ENCODE peak calls at places on chromosomes 16 and 17, in seven cellular contexts. E is NCI-H2081, J is HTR-8/SVneo, I is GM23338, M is skeletal muscle cell, P is ACHN, Y is progenitor cell of endocrine pancreas. N is an unnamed sample.

GRCh38 chr16:16025214-16025968 is 76.0 kb downstream of the ABCC1 start:
- DNase-seq in J (no peak), Y (no peak), E (peak; percentile 54), P (no peak), I (no peak), M (peak; percentile 78), N (peak; percentile 19)

GRCh38 chr17:80265205-80266068 is 4.8 kb downstream of the RNF213 start:
- DNase-seq in E (no peak), I (no peak), Y (no peak), M (no peak), J (no peak), P (no peak), N (no peak)

GRCh38 chr16:89481556-89481955 is 8.8 kb downstream of the ANKRD11 start:
- DNase-seq in Y (no peak), P (no peak), J (no peak), M (no peak), I (no peak), E (no peak), N (no peak)

GRCh38 chr17:48995871-48996695 is 1.1 kb upstream of the IGF2BP1 start:
- DNase-seq in I (peak; percentile 96), Y (peak; percentile 87), E (no peak), M (no peak), P (no peak), J (peak; percentile 91), N (no peak)

GRCh38 chr16:24518498-24518897 is 20.9 kb upstream of the RBBP6 start:
- DNase-seq in E (no peak), J (no peak), P (no peak), I (no peak), M (no peak), Y (no peak), N (no peak)

GRCh38 chr17:9917131-9917530 is 12.1 kb upstream of the RCVRN start:
- DNase-seq in E (no peak), J (no peak), P (no peak), Y (no peak), M (no peak), I (no peak), N (no peak)

GRCh38 chr17:16141685-16142084 is 73.6 kb downstream of the NCOR1 start:
- DNase-seq in I (no peak), J (no peak), E (no peak), Y (no peak), P (peak; percentile 5), M (no peak), N (no peak)

GRCh38 chr16:1642148-1642547 is 30.0 kb downstream of the CRAMP1 start:
- DNase-seq in E (no peak), P (no peak), I (no peak), M (no peak), J (no peak), Y (no peak), N (no peak)

GRCh38 chr16:54140788-54141136 is 145.8 kb downstream of the IRX3 start:
- DNase-seq in M (no peak), E (no peak), Y (no peak), P (no peak), I (no peak), J (no peak), N (no peak)

GRCh38 chr17:43034623-43035293 is 9.7 kb downstream of the RND2 start:
- DNase-seq in J (no peak), I (no peak), P (no peak), M (no peak), E (no peak), Y (no peak), N (no peak)

GRCh38 chr17:50917418-50917743 is 51.2 kb upstream of the TOB1 start:
- DNase-seq in M (no peak), J (no peak), I (no peak), P (no peak), Y (no peak), E (no peak), N (no peak)

GRCh38 chr17:15649861-15650391 is 30.4 kb upstream of the FBXW10B start:
- DNase-seq in E (no peak), M (no peak), I (no peak), Y (no peak), P (peak; percentile 31), J (no peak), N (no peak)

GRCh38 chr17:32161506-32162365 is 19.4 kb downstream of the RHOT1 start:
- DNase-seq in E (no peak), M (peak; percentile 54), Y (no peak), P (peak; percentile 94), I (no peak), J (peak; percentile 80), N (no peak)